ENCODE peak calls at places on chromosomes 5 and 9, in ten cellular contexts. O is HT1080; N is activated CD4-positive, CD25-positive, alpha-beta regulatory T cell treated with anti-CD3 and anti-CD28 coated beads, Interleukin-2, amount 50 U/mL, for 16 hours; J is HTR-8/SVneo; H is RCC 7860; B is nephron progenitor cell; E is astrocyte of the spinal cord; A is ascending aorta; I is amniotic stem cell; K is NCI-H460. C is an unnamed sample.

GRCh38 chr5:139391570-139392323 is 2.0 kb upstream of the MZB1 start:
- DNase-seq in O (peak), N (no peak), J (peak), H (no peak), B (no peak), E (no peak), A (no peak), I (no peak), K (no peak), C (peak)

GRCh38 chr5:178367351-178368120 is 134.9 kb upstream of the PHYKPL start:
- DNase-seq in O (no peak), N (no peak), J (no peak), H (no peak), B (no peak), E (no peak), A (no peak), I (no peak), K (no peak), C (no peak)

GRCh38 chr9:133768371-133768858 is 30.3 kb upstream of the SARDH start:
- DNase-seq in O (no peak), N (no peak), J (no peak), H (no peak), B (no peak), E (no peak), A (no peak), I (no peak), K (no peak), C (no peak)

GRCh38 chr5:52685621-52686370 is 101.9 kb upstream of the ITGA1 start:
- DNase-seq in O (no peak), N (no peak), J (no peak), H (no peak), B (no peak), E (no peak), A (no peak), I (no peak), K (no peak), C (no peak)

GRCh38 chr9:125380406-125380805 is 118.8 kb downstream of the GAPVD1 start:
- DNase-seq in O (peak), N (no peak), J (no peak), H (peak), B (no peak), E (no peak), A (no peak), I (no peak), K (no peak), C (peak)

GRCh38 chr5:53381-54174 is 38.4 kb upstream of the PLEKHG4B start:
- DNase-seq in O (no peak), N (no peak), J (peak), H (no peak), B (peak), E (peak), A (no peak), I (no peak), K (peak), C (peak)

GRCh38 chr5:27252911-27253310 is 214.5 kb upstream of the CDH9 start:
- DNase-seq in O (peak), N (no peak), J (no peak), H (no peak), B (no peak), E (no peak), A (no peak), I (no peak), K (no peak), C (no peak)

GRCh38 chr5:166625210-166625865 is 1666.1 kb upstream of the WWC1 start:
- DNase-seq in O (peak), N (no peak), J (peak), H (no peak), B (no peak), E (peak), A (no peak), I (no peak), K (no peak), C (peak)

GRCh38 chr5:82387041-82387818 is 109.1 kb upstream of the RPS23 start:
- DNase-seq in O (peak), N (no peak), J (no peak), H (no peak), B (no peak), E (peak), A (no peak), I (no peak), K (no peak), C (peak)

GRCh38 chr5:120806132-120806531 is 342.0 kb downstream of the PRR16 start:
- DNase-seq in O (no peak), N (no peak), J (no peak), H (no peak), B (no peak), E (peak), A (no peak), I (no peak), K (no peak), C (no peak)

GRCh38 chr9:27179245-27179870 is 70.3 kb downstream of the TEK start:
- DNase-seq in O (no peak), N (no peak), J (no peak), H (no peak), B (no peak), E (peak), A (no peak), I (no peak), K (no peak), C (peak)

GRCh38 chr9:1173211-1173610 is 123.1 kb downstream of the DMRT2 start:
- DNase-seq in O (peak), N (no peak), J (no peak), H (peak), B (no peak), E (peak), A (no peak), I (no peak), K (no peak), C (peak)

GRCh38 chr9:79116064-79116463 is 455.7 kb upstream of the TLE4 start:
- DNase-seq in O (no peak), N (no peak), J (no peak), H (no peak), B (no peak), E (no peak), A (no peak), I (no peak), K (no peak), C (no peak)

GRCh38 chr5:77086611-77087483 is at the start of gene ZBED3:
- DNase-seq in O (peak), N (peak), J (peak), H (peak), B (peak), E (peak), A (peak), I (peak), K (peak), C (peak)

GRCh38 chr5:107779472-107779871 is 108.7 kb upstream of the EFNA5 start:
- DNase-seq in O (no peak), N (no peak), J (no peak), H (no peak), B (no peak), E (no peak), A (no peak), I (no peak), K (no peak), C (no peak)

GRCh38 chr9:38068866-38069628 is at the start of gene SHB:
- DNase-seq in O (peak), N (peak), J (peak), H (peak), B (peak), E (no peak), A (no peak), I (peak), K (peak), C (peak)

GRCh38 chr9:136438909-136439549 is 616 bp downstream of the INPP5E start:
- DNase-seq in O (peak), N (peak), J (peak), H (peak), B (peak), E (peak), A (no peak), I (peak), K (no peak), C (peak)

GRCh38 chr5:102049517-102049916 is 246.6 kb downstream of the SLCO4C1 start:
- DNase-seq in O (no peak), N (no peak), J (no peak), H (no peak), B (no peak), E (no peak), A (no peak), I (no peak), K (peak), C (no peak)

GRCh38 chr9:6355728-6356127 is 27.6 kb downstream of the TPD52L3 start:
- DNase-seq in O (peak), N (no peak), J (no peak), H (peak), B (no peak), E (peak), A (no peak), I (no peak), K (no peak), C (peak)

GRCh38 chr5:134184155-134185135 is 7.7 kb upstream of the SKP1 start:
- DNase-seq in O (peak), N (peak), J (peak), H (peak), B (peak), E (peak), A (no peak), I (no peak), K (peak), C (peak)

GRCh38 chr9:110146371-110146770 is 61.6 kb downstream of the C9orf152 start:
- DNase-seq in O (no peak), N (no peak), J (no peak), H (no peak), B (no peak), E (no peak), A (no peak), I (no peak), K (no peak), C (no peak)

GRCh38 chr9:35510745-35511428 is 21.0 kb downstream of the RUSC2 start:
- DNase-seq in O (peak), N (no peak), J (peak), H (peak), B (no peak), E (peak), A (peak), I (peak), K (no peak), C (peak)

GRCh38 chr5:54637654-54638053 is 120.1 kb downstream of the SNX18 start:
- DNase-seq in O (no peak), N (no peak), J (no peak), H (no peak), B (no peak), E (peak), A (no peak), I (no peak), K (no peak), C (no peak)

GRCh38 chr9:86732514-86732913 is 214.8 kb downstream of the GAS1 start:
- DNase-seq in O (peak), N (no peak), J (no peak), H (no peak), B (no peak), E (peak), A (no peak), I (peak), K (no peak), C (peak)

GRCh38 chr9:38208206-38208901 is 139.3 kb upstream of the SHB start:
- DNase-seq in O (no peak), N (no peak), J (no peak), H (peak), B (no peak), E (no peak), A (no peak), I (no peak), K (no peak), C (no peak)

C was measured in Daoy.